ENCODE peak calls at places on chromosomes 6 and 20, in eight cellular contexts. Q is foreskin fibroblast, S is fibroblast of the aortic adventitia, P is PC-3, H is esophagus muscularis mucosa, E is nephron progenitor cell, K is HFFc6, X is endothelial cell. M is an unnamed sample.

GRCh38 chr6:21229061-21229460 is 364.5 kb upstream of the SOX4 start:
- DNase-seq in K (no peak), P (no peak), H (no peak), E (no peak), X (no peak), S (no peak), Q (peak; percentile 20), M (no peak)

GRCh38 chr20:16125810-16126209 is 447.4 kb downstream of the KIF16B start:
- DNase-seq in H (no peak), K (no peak), X (no peak), P (peak; percentile 59), E (no peak), Q (no peak), S (no peak), M (no peak)

GRCh38 chr6:168192195-168192900 is 113.3 kb upstream of the FRMD1 start:
- DNase-seq in H (no peak), X (no peak), S (no peak), Q (no peak), P (no peak), K (no peak), E (no peak), M (no peak)

GRCh38 chr6:357791-358341 is 33.7 kb upstream of the IRF4 start:
- DNase-seq in H (no peak), X (no peak), S (no peak), Q (no peak), P (no peak), K (no peak), E (no peak), M (no peak)

GRCh38 chr20:61896058-61896961 is 169.4 kb downstream of the TAF4 start:
- DNase-seq in X (peak; percentile 67), K (peak; percentile 17), H (no peak), P (peak; percentile 69), S (peak; percentile 30), Q (peak; percentile 36), E (peak; percentile 77), M (peak; percentile 67)

GRCh38 chr6:148874698-148875293 is 128.0 kb downstream of the UST start:
- DNase-seq in X (no peak), S (peak; percentile 48), Q (no peak), E (no peak), P (no peak), H (no peak), K (no peak), M (peak; percentile 63)

GRCh38 chr20:61803903-61804804 is 261.5 kb downstream of the TAF4 start:
- DNase-seq in S (peak; percentile 15), Q (peak; percentile 14), E (no peak), H (no peak), X (no peak), K (no peak), P (no peak), M (peak; percentile 40)

GRCh38 chr20:46699651-46700359 is 9.6 kb upstream of the SLC2A10 start:
- DNase-seq in H (no peak), E (no peak), S (peak; percentile 50), Q (no peak), X (no peak), P (peak; percentile 72), K (peak; percentile 22), M (peak; percentile 71)

GRCh38 chr6:129598244-129599187 is 111.5 kb downstream of the ARHGAP18 start:
- DNase-seq in Q (peak; percentile 42), K (peak; percentile 63), H (no peak), X (peak; percentile 29), E (peak; percentile 11), P (peak; percentile 81), S (peak; percentile 92), M (peak; percentile 91)

GRCh38 chr6:76697585-76697984 is 625.1 kb upstream of the IMPG1 start:
- DNase-seq in Q (no peak), X (no peak), K (no peak), P (peak; percentile 12), E (no peak), S (peak; percentile 3), H (no peak), M (peak; percentile 65)

GRCh38 chr6:41757268-41757667 is 10.1 kb upstream of the PGC start:
- DNase-seq in Q (no peak), X (no peak), K (no peak), E (no peak), P (no peak), H (no peak), S (no peak), M (no peak)

GRCh38 chr6:125753218-125753936 is 3.9 kb downstream of the HEY2 start:
- DNase-seq in H (no peak), P (peak; percentile 46), K (peak; percentile 34), S (peak; percentile 72), E (no peak), X (no peak), Q (no peak), M (peak; percentile 71)

GRCh38 chr6:30557683-30557981 is 537 bp downstream of the PRR3 start:
- DNase-seq in S (no peak), Q (no peak), E (no peak), P (peak; percentile 54), K (no peak), H (no peak), X (no peak), M (no peak)

GRCh38 chr6:154521412-154521811 is 10.9 kb upstream of the CNKSR3 start:
- DNase-seq in Q (no peak), X (no peak), P (no peak), S (no peak), H (no peak), K (no peak), E (no peak), M (no peak)

GRCh38 chr6:128479991-128480390 is 40.4 kb downstream of the PTPRK start:
- DNase-seq in E (no peak), K (no peak), Q (no peak), H (no peak), P (no peak), S (no peak), X (no peak), M (no peak)

GRCh38 chr6:143677891-143678737 is at the start of gene PHACTR2:
- DNase-seq in P (peak; percentile 57), X (peak; percentile 84), K (peak; percentile 62), E (peak; percentile 84), Q (peak; percentile 70), S (peak; percentile 97), H (peak; percentile 94), M (peak; percentile 74)

GRCh38 chr6:38169221-38169674 is 349.7 kb downstream of the ZFAND3 start:
- DNase-seq in H (no peak), X (no peak), P (no peak), K (no peak), Q (no peak), E (no peak), S (no peak), M (no peak)
- TF ChIP-seq CTCF in H (no peak), X (no peak), P (no peak), K (peak; percentile 19), Q (no peak), E (no peak), S (no peak), M (no peak)

DNA sequence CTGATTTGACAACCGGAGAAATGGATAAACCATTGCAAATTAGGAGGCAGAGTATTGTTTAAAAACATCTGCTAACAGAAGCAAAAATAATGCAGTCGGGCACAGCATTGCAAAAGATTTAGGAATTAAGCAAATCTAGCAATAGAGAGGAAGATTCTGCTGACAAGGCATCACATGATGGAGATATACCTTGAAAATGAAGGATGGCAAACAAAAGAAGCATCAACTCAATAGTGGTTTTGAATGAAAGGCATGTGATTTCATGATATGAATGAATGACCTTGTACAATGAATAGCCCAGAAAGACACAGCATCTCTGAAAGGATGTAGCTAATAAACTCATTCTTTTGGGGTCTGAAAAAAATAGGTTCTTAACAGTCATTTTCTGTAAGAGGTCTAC is 8.6 kb upstream of the RBM39 start:
- DNase-seq in Q (no peak), H (no peak), X (no peak), P (no peak), S (no peak), E (no peak), K (no peak), M (no peak)
- TF ChIP-seq CTCF in Q (no peak), H (no peak), X (no peak), P (no peak), S (no peak), E (no peak), K (no peak), M (no peak)

GRCh38 chr20:26135325-26136110 is 438.9 kb upstream of the ZNF337 start:
- DNase-seq in Q (no peak), H (no peak), X (no peak), S (no peak), P (no peak), E (no peak), K (no peak), M (no peak)

GRCh38 chr20:26134606-26135005 is 438.0 kb upstream of the ZNF337 start:
- DNase-seq in X (no peak), E (no peak), H (no peak), K (no peak), S (no peak), P (no peak), Q (no peak), M (no peak)
- TF ChIP-seq CTCF in X (no peak), E (no peak), H (no peak), K (no peak), S (no peak), P (no peak), Q (no peak), M (no peak)

GRCh38 chr6:17984399-17984798 is 3.0 kb downstream of the KIF13A start:
- DNase-seq in H (no peak), S (peak; percentile 44), X (no peak), E (no peak), P (no peak), K (no peak), Q (no peak), M (no peak)

GRCh38 chr6:17985934-17986655 is 1.3 kb downstream of the KIF13A start:
- DNase-seq in K (no peak), H (no peak), S (no peak), E (no peak), Q (no peak), X (no peak), P (no peak), M (no peak)

GRCh38 chr6:17986656-17987575 is 519 bp downstream of the KIF13A start:
- DNase-seq in S (peak; percentile 54), Q (peak; percentile 19), E (peak; percentile 58), X (peak; percentile 42), H (no peak), P (peak; percentile 58), K (peak; percentile 28), M (peak; percentile 52)

GRCh38 chr6:17983712-17984111 is 3.7 kb downstream of the KIF13A start:
- DNase-seq in Q (no peak), X (no peak), S (no peak), K (no peak), P (no peak), E (no peak), H (no peak), M (no peak)

DNA sequence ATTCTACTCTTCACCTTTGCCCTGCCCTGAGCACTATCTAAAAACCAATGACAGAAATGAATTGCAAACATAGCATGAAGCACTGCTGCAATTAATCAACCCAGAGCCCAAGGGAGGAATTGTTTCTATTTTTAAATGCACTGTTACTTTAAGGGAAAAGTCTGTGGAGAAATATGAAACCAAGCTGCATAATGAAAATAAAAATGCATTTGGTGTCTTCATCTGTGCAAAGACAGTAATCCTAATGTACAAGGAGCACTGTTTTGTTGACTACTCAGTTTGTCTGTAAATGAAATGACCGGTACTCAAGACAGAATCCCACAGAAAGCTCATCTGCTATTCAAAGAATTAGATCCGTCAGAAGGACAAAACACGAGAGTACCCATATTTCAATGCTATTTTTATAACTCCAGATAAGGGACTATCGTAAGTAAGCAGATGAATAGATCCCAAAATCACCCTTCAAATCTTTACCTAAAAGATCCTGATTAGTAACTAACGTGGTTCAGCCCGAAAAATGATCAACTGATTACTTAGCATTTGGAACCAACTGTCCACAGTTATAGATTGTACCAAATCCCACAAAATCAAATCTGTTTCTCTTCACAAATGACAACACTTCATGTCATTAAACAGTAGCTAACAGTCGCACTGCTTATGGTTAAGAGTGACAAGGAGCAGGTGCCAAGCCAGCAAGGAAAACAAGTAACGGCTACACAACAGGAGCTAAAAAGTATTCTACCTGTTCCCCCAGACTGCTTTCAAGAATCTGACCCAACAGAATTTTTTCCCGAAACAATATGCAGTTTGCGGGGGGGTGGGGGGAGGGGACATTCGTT is 2.4 kb downstream of the KIF13A start:
- DNase-seq in Q (no peak), X (no peak), P (peak; percentile 36), E (no peak), H (no peak), S (peak; percentile 59), K (no peak), M (peak; percentile 40)
- TF ChIP-seq CTCF in Q (no peak), X (no peak), P (no peak), E (no peak), H (no peak), S (no peak), K (no peak), M (no peak)